ENCODE peak calls at places on chromosomes 7 and 10, in five cellular contexts. P is OCI-LY7, W is AML-193, E is lower lobe of right lung, J is cardiac fibroblast. S is an unnamed sample.

GRCh38 chr7:127885843-127886242 is 145.4 kb downstream of the LRRC4 start:
- DNase-seq in E (no peak), P (no peak), W (no peak), J (peak; percentile 74), S (no peak)

GRCh38 chr10:94673614-94674321 is 9.8 kb upstream of the CYP2C18 start:
- DNase-seq in W (no peak), P (no peak), J (peak; percentile 4), E (no peak), S (no peak)

GRCh38 chr7:143257501-143257900 is 5.7 kb upstream of the GSTK1 start:
- DNase-seq in W (no peak), P (no peak), J (no peak), E (no peak), S (no peak)

GRCh38 chr7:82263880-82264751 is 179.5 kb downstream of the CACNA2D1 start:
- DNase-seq in J (no peak), E (no peak), P (no peak), W (no peak), S (no peak)

GRCh38 chr10:49025347-49025983 is 85.8 kb upstream of the LRRC18 start:
- DNase-seq in P (no peak), J (no peak), E (no peak), W (no peak), S (no peak)

GRCh38 chr7:33192695-33193291 is 63.4 kb downstream of the BBS9 start:
- DNase-seq in E (no peak), W (no peak), P (no peak), J (no peak), S (no peak)

GRCh38 chr7:84100866-84101265 is 93.7 kb downstream of the SEMA3A start:
- DNase-seq in W (no peak), J (peak; percentile 61), E (no peak), P (no peak), S (no peak)

GRCh38 chr7:50450691-50451051 is 521 bp upstream of the FIGNL1 start:
- DNase-seq in E (peak; percentile 61), P (no peak), W (no peak), J (no peak), S (no peak)

GRCh38 chr7:1043552-1044188 is 676 bp upstream of the GPR146 start:
- DNase-seq in P (no peak), J (no peak), E (no peak), W (peak; percentile 39), S (no peak)

GRCh38 chr10:131032329-131033165 is 279.0 kb downstream of the TCERG1L start:
- DNase-seq in P (no peak), W (no peak), J (no peak), E (no peak), S (no peak)

GRCh38 chr7:130380861-130381455 is 664 bp downstream of the CPA1 start:
- DNase-seq in P (no peak), E (no peak), W (no peak), J (no peak), S (no peak)

GRCh38 chr10:89633484-89633883 is 11.6 kb downstream of the PANK1 start:
- DNase-seq in P (no peak), E (no peak), W (no peak), J (peak; percentile 84), S (no peak)

GRCh38 chr10:98357208-98357836 is 57.7 kb downstream of the PYROXD2 start:
- DNase-seq in E (no peak), J (peak; percentile 89), W (no peak), P (no peak), S (no peak)

GRCh38 chr7:91034459-91035368 is 229.5 kb upstream of the FZD1 start:
- DNase-seq in W (peak; percentile 12), P (peak; percentile 61), J (peak; percentile 73), E (no peak), S (no peak)

GRCh38 chr10:124997791-124998623 is 56.1 kb downstream of the ZRANB1 start:
- DNase-seq in P (no peak), J (no peak), E (peak; percentile 37), W (no peak), S (no peak)

GRCh38 chr7:44958645-44959344 is 20.0 kb downstream of the MYO1G start:
- DNase-seq in P (no peak), E (no peak), J (no peak), W (no peak), S (no peak)

GRCh38 chr7:37694208-37695080 is 10.9 kb downstream of the GPR141 start:
- DNase-seq in P (no peak), E (peak; percentile 58), W (peak; percentile 97), J (no peak), S (no peak)

GRCh38 chr7:88169717-88170320 is 50.0 kb downstream of the SRI start:
- DNase-seq in W (peak; percentile 13), P (peak; percentile 22), E (no peak), J (peak; percentile 36), S (no peak)

GRCh38 chr7:45401851-45402250 is 172.3 kb upstream of the ADCY1 start:
- DNase-seq in J (no peak), P (no peak), E (no peak), W (no peak), S (no peak)

GRCh38 chr10:129417882-129418281 is 49.2 kb upstream of the MGMT start:
- DNase-seq in E (no peak), J (no peak), W (no peak), P (no peak), S (no peak)

GRCh38 chr7:41918597-41918996 is 215.7 kb upstream of the INHBA start:
- DNase-seq in E (no peak), J (peak; percentile 86), W (no peak), P (no peak), S (no peak)

GRCh38 chr7:157522189-157522588 is 185.4 kb downstream of the DNAJB6 start:
- DNase-seq in W (no peak), E (no peak), J (no peak), P (no peak), S (no peak)

GRCh38 chr10:47190301-47190700 is 109.7 kb upstream of the GDF10 start:
- DNase-seq in E (no peak), P (no peak), J (no peak), W (no peak), S (no peak)

GRCh38 chr7:25615005-25615404 is 386.7 kb upstream of the NPVF start:
- DNase-seq in J (no peak), E (no peak), W (no peak), P (no peak), S (no peak)

GRCh38 chr10:75530337-75530736 is 98.9 kb downstream of the LRMDA start:
- DNase-seq in J (peak; percentile 46), W (no peak), P (no peak), E (no peak), S (no peak)

GRCh38 chr7:82598958-82599357 is 155.4 kb upstream of the CACNA2D1 start:
- DNase-seq in W (peak; percentile 15), J (peak; percentile 79), P (no peak), E (no peak), S (no peak)